ENCODE peak calls at places on chromosomes 2 and 18, in ten cellular contexts. One of them, this sample, is unnamed.

GRCh38 chr2:68650645-68651044 is 7.3 kb downstream of the PROKR1 start:
- DNase-seq in brain microvascular endothelial cell: no peak
- DNase-seq in CD8-positive, alpha-beta T cell: no peak
- DNase-seq in pancreas: no peak
- DNase-seq in choroid plexus epithelial cell: no peak
- DNase-seq in CD8-positive, alpha-beta memory T cell: no peak
- DNase-seq in AG09309: no peak
- DNase-seq in ovary: no peak
- DNase-seq in GM23248: no peak
- DNase-seq in prostate gland: no peak
- DNase-seq in this sample: no peak

GRCh38 chr18:58606236-58606635 is 22.7 kb downstream of the ALPK2 start:
- DNase-seq in brain microvascular endothelial cell: no peak
- DNase-seq in CD8-positive, alpha-beta T cell: no peak
- DNase-seq in pancreas: no peak
- DNase-seq in choroid plexus epithelial cell: peak
- DNase-seq in CD8-positive, alpha-beta memory T cell: no peak
- DNase-seq in AG09309: no peak
- DNase-seq in ovary: no peak
- DNase-seq in GM23248: no peak
- DNase-seq in prostate gland: no peak
- DNase-seq in this sample: no peak

GRCh38 chr2:144382848-144383247 is 137.1 kb downstream of the ZEB2 start:
- DNase-seq in brain microvascular endothelial cell: no peak
- DNase-seq in CD8-positive, alpha-beta T cell: peak
- DNase-seq in pancreas: no peak
- DNase-seq in choroid plexus epithelial cell: peak
- DNase-seq in CD8-positive, alpha-beta memory T cell: no peak
- DNase-seq in AG09309: no peak
- DNase-seq in ovary: no peak
- DNase-seq in GM23248: no peak
- DNase-seq in prostate gland: no peak
- DNase-seq in this sample: no peak

GRCh38 chr2:143918465-143918989 is 601.4 kb downstream of the ZEB2 start:
- DNase-seq in brain microvascular endothelial cell: no peak
- DNase-seq in CD8-positive, alpha-beta T cell: no peak
- DNase-seq in pancreas: no peak
- DNase-seq in choroid plexus epithelial cell: no peak
- DNase-seq in CD8-positive, alpha-beta memory T cell: no peak
- DNase-seq in AG09309: no peak
- DNase-seq in ovary: no peak
- DNase-seq in GM23248: no peak
- DNase-seq in prostate gland: no peak
- DNase-seq in this sample: no peak

GRCh38 chr18:12041561-12041960 is 52.1 kb upstream of the ANKRD62 start:
- DNase-seq in brain microvascular endothelial cell: peak
- DNase-seq in CD8-positive, alpha-beta T cell: no peak
- DNase-seq in pancreas: no peak
- DNase-seq in choroid plexus epithelial cell: peak
- DNase-seq in CD8-positive, alpha-beta memory T cell: no peak
- DNase-seq in AG09309: peak
- DNase-seq in ovary: no peak
- DNase-seq in GM23248: peak
- DNase-seq in prostate gland: no peak
- DNase-seq in this sample: no peak

GRCh38 chr2:165009466-165009865 is 54.1 kb upstream of the SLC38A11 start:
- DNase-seq in brain microvascular endothelial cell: no peak
- DNase-seq in CD8-positive, alpha-beta T cell: no peak
- DNase-seq in pancreas: no peak
- DNase-seq in choroid plexus epithelial cell: no peak
- DNase-seq in CD8-positive, alpha-beta memory T cell: no peak
- DNase-seq in AG09309: no peak
- DNase-seq in ovary: no peak
- DNase-seq in GM23248: peak
- DNase-seq in prostate gland: no peak
- DNase-seq in this sample: no peak

GRCh38 chr2:73283545-73284295 is 558 bp downstream of the FBXO41 start:
- DNase-seq in brain microvascular endothelial cell: no peak
- DNase-seq in CD8-positive, alpha-beta T cell: no peak
- DNase-seq in pancreas: no peak
- DNase-seq in choroid plexus epithelial cell: no peak
- DNase-seq in CD8-positive, alpha-beta memory T cell: no peak
- DNase-seq in AG09309: no peak
- DNase-seq in ovary: no peak
- DNase-seq in GM23248: no peak
- DNase-seq in prostate gland: no peak
- DNase-seq in this sample: no peak

GRCh38 chr2:81658227-81658626 is 1353.7 kb upstream of the LRRTM1 start:
- DNase-seq in brain microvascular endothelial cell: no peak
- DNase-seq in CD8-positive, alpha-beta T cell: no peak
- DNase-seq in pancreas: no peak
- DNase-seq in choroid plexus epithelial cell: no peak
- DNase-seq in CD8-positive, alpha-beta memory T cell: no peak
- DNase-seq in AG09309: no peak
- DNase-seq in ovary: no peak
- DNase-seq in GM23248: peak
- DNase-seq in prostate gland: no peak
- DNase-seq in this sample: no peak

GRCh38 chr2:81835318-81836000 is 1530.9 kb upstream of the LRRTM1 start:
- DNase-seq in brain microvascular endothelial cell: no peak
- DNase-seq in CD8-positive, alpha-beta T cell: no peak
- DNase-seq in pancreas: no peak
- DNase-seq in choroid plexus epithelial cell: peak
- DNase-seq in CD8-positive, alpha-beta memory T cell: no peak
- DNase-seq in AG09309: no peak
- DNase-seq in ovary: no peak
- DNase-seq in GM23248: no peak
- DNase-seq in prostate gland: no peak
- DNase-seq in this sample: no peak

GRCh38 chr2:71995067-71995665 is 152.5 kb downstream of the CYP26B1 start:
- DNase-seq in brain microvascular endothelial cell: peak
- DNase-seq in CD8-positive, alpha-beta T cell: no peak
- DNase-seq in pancreas: no peak
- DNase-seq in choroid plexus epithelial cell: peak
- DNase-seq in CD8-positive, alpha-beta memory T cell: no peak
- DNase-seq in AG09309: no peak
- DNase-seq in ovary: no peak
- DNase-seq in GM23248: peak
- DNase-seq in prostate gland: no peak
- DNase-seq in this sample: no peak

GRCh38 chr2:181944164-181944913 is 41.3 kb upstream of the PPP1R1C start:
- DNase-seq in brain microvascular endothelial cell: no peak
- DNase-seq in CD8-positive, alpha-beta T cell: no peak
- DNase-seq in pancreas: no peak
- DNase-seq in choroid plexus epithelial cell: peak
- DNase-seq in CD8-positive, alpha-beta memory T cell: no peak
- DNase-seq in AG09309: no peak
- DNase-seq in ovary: no peak
- DNase-seq in GM23248: no peak
- DNase-seq in prostate gland: no peak
- DNase-seq in this sample: no peak

GRCh38 chr2:162416446-162416845 is 72.5 kb downstream of the GCA start:
- DNase-seq in brain microvascular endothelial cell: no peak
- DNase-seq in CD8-positive, alpha-beta T cell: no peak
- DNase-seq in pancreas: no peak
- DNase-seq in choroid plexus epithelial cell: no peak
- DNase-seq in CD8-positive, alpha-beta memory T cell: no peak
- DNase-seq in AG09309: no peak
- DNase-seq in ovary: no peak
- DNase-seq in GM23248: no peak
- DNase-seq in prostate gland: no peak
- DNase-seq in this sample: no peak

GRCh38 chr2:43469713-43470112 is 126.1 kb downstream of the THADA start:
- DNase-seq in brain microvascular endothelial cell: no peak
- DNase-seq in CD8-positive, alpha-beta T cell: no peak
- DNase-seq in pancreas: no peak
- DNase-seq in choroid plexus epithelial cell: no peak
- DNase-seq in CD8-positive, alpha-beta memory T cell: no peak
- DNase-seq in AG09309: no peak
- DNase-seq in ovary: no peak
- DNase-seq in GM23248: no peak
- DNase-seq in prostate gland: no peak
- DNase-seq in this sample: no peak

GRCh38 chr2:218985021-218985324 is at the start of gene FEV:
- DNase-seq in brain microvascular endothelial cell: no peak
- DNase-seq in CD8-positive, alpha-beta T cell: no peak
- DNase-seq in pancreas: no peak
- DNase-seq in choroid plexus epithelial cell: no peak
- DNase-seq in CD8-positive, alpha-beta memory T cell: no peak
- DNase-seq in AG09309: no peak
- DNase-seq in ovary: no peak
- DNase-seq in GM23248: no peak
- DNase-seq in prostate gland: no peak
- DNase-seq in this sample: no peak
- H3K4me3 ChIP-seq in brain microvascular endothelial cell: no peak
- H3K4me3 ChIP-seq in CD8-positive, alpha-beta T cell: no peak
- H3K4me3 ChIP-seq in pancreas: peak
- H3K4me3 ChIP-seq in choroid plexus epithelial cell: no peak
- H3K4me3 ChIP-seq in CD8-positive, alpha-beta memory T cell: no peak
- H3K4me3 ChIP-seq in AG09309: no peak
- H3K4me3 ChIP-seq in ovary: no peak
- H3K4me3 ChIP-seq in GM23248: no peak
- H3K4me3 ChIP-seq in prostate gland: peak
- H3K4me3 ChIP-seq in this sample: no peak

GRCh38 chr2:65932571-65932970 is 500.2 kb upstream of the SPRED2 start:
- DNase-seq in brain microvascular endothelial cell: no peak
- DNase-seq in CD8-positive, alpha-beta T cell: no peak
- DNase-seq in pancreas: no peak
- DNase-seq in choroid plexus epithelial cell: no peak
- DNase-seq in CD8-positive, alpha-beta memory T cell: no peak
- DNase-seq in AG09309: no peak
- DNase-seq in ovary: no peak
- DNase-seq in GM23248: no peak
- DNase-seq in prostate gland: no peak
- DNase-seq in this sample: no peak
- H3K4me3 ChIP-seq in brain microvascular endothelial cell: no peak
- H3K4me3 ChIP-seq in CD8-positive, alpha-beta T cell: no peak
- H3K4me3 ChIP-seq in pancreas: no peak
- H3K4me3 ChIP-seq in choroid plexus epithelial cell: no peak
- H3K4me3 ChIP-seq in CD8-positive, alpha-beta memory T cell: no peak
- H3K4me3 ChIP-seq in AG09309: no peak
- H3K4me3 ChIP-seq in ovary: no peak
- H3K4me3 ChIP-seq in GM23248: no peak
- H3K4me3 ChIP-seq in prostate gland: no peak
- H3K4me3 ChIP-seq in this sample: no peak

DNA sequence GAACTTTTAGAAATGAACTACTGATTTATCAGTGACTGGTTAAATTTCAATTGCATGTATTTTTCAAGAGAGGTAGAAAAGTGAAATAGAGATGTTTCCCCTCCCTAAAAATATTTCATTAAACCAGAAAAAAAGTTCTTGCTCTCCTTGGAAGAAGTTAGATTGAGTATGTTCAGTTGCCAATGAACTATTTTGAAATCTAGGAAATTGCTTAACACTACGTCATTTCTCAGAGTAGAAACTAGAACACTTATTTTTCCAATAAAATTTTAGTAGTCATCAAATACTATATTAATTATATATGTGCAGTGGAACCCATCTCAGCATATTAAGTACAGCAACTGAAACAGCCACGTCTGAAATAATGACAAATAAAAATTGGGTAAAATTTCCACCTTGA is 51.8 kb upstream of the STAT1 start:
- DNase-seq in brain microvascular endothelial cell: no peak
- DNase-seq in CD8-positive, alpha-beta T cell: no peak
- DNase-seq in pancreas: no peak
- DNase-seq in choroid plexus epithelial cell: no peak
- DNase-seq in CD8-positive, alpha-beta memory T cell: no peak
- DNase-seq in AG09309: no peak
- DNase-seq in ovary: no peak
- DNase-seq in GM23248: peak
- DNase-seq in prostate gland: no peak
- DNase-seq in this sample: no peak
- H3K4me3 ChIP-seq in brain microvascular endothelial cell: no peak
- H3K4me3 ChIP-seq in CD8-positive, alpha-beta T cell: no peak
- H3K4me3 ChIP-seq in pancreas: no peak
- H3K4me3 ChIP-seq in choroid plexus epithelial cell: no peak
- H3K4me3 ChIP-seq in CD8-positive, alpha-beta memory T cell: peak
- H3K4me3 ChIP-seq in AG09309: no peak
- H3K4me3 ChIP-seq in ovary: no peak
- H3K4me3 ChIP-seq in GM23248: no peak
- H3K4me3 ChIP-seq in prostate gland: no peak
- H3K4me3 ChIP-seq in this sample: no peak

DNA sequence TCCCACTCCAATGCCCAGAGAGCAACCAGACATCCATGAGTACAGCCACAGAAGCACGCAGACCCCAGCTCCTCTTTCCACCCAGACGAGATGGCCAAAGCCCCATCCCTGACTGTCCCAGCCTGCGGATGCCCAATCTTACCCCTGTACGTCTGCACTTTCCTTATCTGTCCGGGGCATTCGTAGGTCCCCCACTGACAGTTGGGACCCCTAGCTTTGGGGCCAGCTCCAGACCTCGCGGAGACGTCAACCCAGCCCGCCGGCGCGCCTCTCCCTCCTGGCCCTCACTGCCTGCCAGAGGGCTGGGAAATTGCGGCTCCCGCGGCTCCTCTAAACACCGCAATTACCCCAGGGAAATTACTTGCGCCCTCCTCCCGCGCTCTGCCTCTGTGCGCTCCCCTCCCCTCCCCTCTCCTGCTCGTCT is 2.3 kb downstream of the ECEL1 start:
- DNase-seq in brain microvascular endothelial cell: no peak
- DNase-seq in CD8-positive, alpha-beta T cell: no peak
- DNase-seq in pancreas: no peak
- DNase-seq in choroid plexus epithelial cell: no peak
- DNase-seq in CD8-positive, alpha-beta memory T cell: no peak
- DNase-seq in AG09309: no peak
- DNase-seq in ovary: peak
- DNase-seq in GM23248: no peak
- DNase-seq in prostate gland: no peak
- DNase-seq in this sample: no peak
- H3K4me3 ChIP-seq in brain microvascular endothelial cell: no peak
- H3K4me3 ChIP-seq in CD8-positive, alpha-beta T cell: no peak
- H3K4me3 ChIP-seq in pancreas: no peak
- H3K4me3 ChIP-seq in choroid plexus epithelial cell: no peak
- H3K4me3 ChIP-seq in CD8-positive, alpha-beta memory T cell: no peak
- H3K4me3 ChIP-seq in AG09309: no peak
- H3K4me3 ChIP-seq in ovary: peak
- H3K4me3 ChIP-seq in GM23248: no peak
- H3K4me3 ChIP-seq in prostate gland: no peak
- H3K4me3 ChIP-seq in this sample: no peak